ENCODE peak calls at places on chromosome 2, in nine cellular contexts. One of them, this sample, is unnamed.

GRCh38 chr2:220071716-220072115 is 444.3 kb downstream of the SLC4A3 start:
- DNase-seq in brain microvascular endothelial cell: no peak
- DNase-seq in mammary epithelial cell: no peak
- DNase-seq in SK-N-SH: no peak
- DNase-seq in PC-3: no peak
- DNase-seq in fibroblast of lung: no peak
- DNase-seq in foreskin keratinocyte: no peak
- DNase-seq in ovary: no peak
- DNase-seq in tibial artery: no peak
- DNase-seq in this sample: no peak

GRCh38 chr2:46818141-46818552 is 97.5 kb downstream of the MCFD2 start:
- DNase-seq in ovary: peak
- DNase-seq in SK-N-SH: no peak
- DNase-seq in fibroblast of lung: peak
- DNase-seq in PC-3: no peak
- DNase-seq in brain microvascular endothelial cell: no peak
- DNase-seq in tibial artery: peak
- DNase-seq in mammary epithelial cell: no peak
- DNase-seq in foreskin keratinocyte: no peak
- DNase-seq in this sample: no peak

GRCh38 chr2:72108121-72108520 is 39.5 kb downstream of the CYP26B1 start:
- DNase-seq in fibroblast of lung: no peak
- DNase-seq in foreskin keratinocyte: peak
- DNase-seq in mammary epithelial cell: peak
- DNase-seq in PC-3: peak
- DNase-seq in SK-N-SH: no peak
- DNase-seq in brain microvascular endothelial cell: no peak
- DNase-seq in ovary: no peak
- DNase-seq in tibial artery: no peak
- DNase-seq in this sample: peak

GRCh38 chr2:39618736-39619135 is 47.0 kb upstream of the TMEM178A start:
- DNase-seq in mammary epithelial cell: no peak
- DNase-seq in SK-N-SH: no peak
- DNase-seq in tibial artery: no peak
- DNase-seq in foreskin keratinocyte: no peak
- DNase-seq in ovary: no peak
- DNase-seq in fibroblast of lung: no peak
- DNase-seq in PC-3: no peak
- DNase-seq in brain microvascular endothelial cell: no peak
- DNase-seq in this sample: no peak

GRCh38 chr2:130819915-130820861 is 16.5 kb upstream of the ARHGEF4 start:
- DNase-seq in brain microvascular endothelial cell: no peak
- DNase-seq in PC-3: no peak
- DNase-seq in ovary: no peak
- DNase-seq in foreskin keratinocyte: peak
- DNase-seq in mammary epithelial cell: no peak
- DNase-seq in tibial artery: peak
- DNase-seq in SK-N-SH: peak
- DNase-seq in fibroblast of lung: no peak
- DNase-seq in this sample: no peak

GRCh38 chr2:46082531-46083485 is 214.4 kb upstream of the EPAS1 start:
- DNase-seq in SK-N-SH: no peak
- DNase-seq in tibial artery: no peak
- DNase-seq in foreskin keratinocyte: no peak
- DNase-seq in ovary: no peak
- DNase-seq in mammary epithelial cell: no peak
- DNase-seq in fibroblast of lung: peak
- DNase-seq in brain microvascular endothelial cell: peak
- DNase-seq in PC-3: peak
- DNase-seq in this sample: no peak

GRCh38 chr2:240627736-240628506 is 2.6 kb downstream of the GPR35 start:
- DNase-seq in SK-N-SH: peak
- DNase-seq in tibial artery: peak
- DNase-seq in fibroblast of lung: no peak
- DNase-seq in foreskin keratinocyte: no peak
- DNase-seq in ovary: peak
- DNase-seq in PC-3: no peak
- DNase-seq in brain microvascular endothelial cell: no peak
- DNase-seq in mammary epithelial cell: no peak
- DNase-seq in this sample: no peak

GRCh38 chr2:88283886-88284511 is 113.9 kb downstream of the THNSL2 start:
- DNase-seq in SK-N-SH: no peak
- DNase-seq in mammary epithelial cell: no peak
- DNase-seq in brain microvascular endothelial cell: no peak
- DNase-seq in fibroblast of lung: no peak
- DNase-seq in foreskin keratinocyte: no peak
- DNase-seq in PC-3: no peak
- DNase-seq in tibial artery: no peak
- DNase-seq in ovary: no peak
- DNase-seq in this sample: no peak

GRCh38 chr2:168097431-168097830 is 150.0 kb downstream of the STK39 start:
- DNase-seq in brain microvascular endothelial cell: no peak
- DNase-seq in mammary epithelial cell: peak
- DNase-seq in tibial artery: no peak
- DNase-seq in PC-3: no peak
- DNase-seq in SK-N-SH: no peak
- DNase-seq in foreskin keratinocyte: peak
- DNase-seq in fibroblast of lung: no peak
- DNase-seq in ovary: no peak
- DNase-seq in this sample: peak

GRCh38 chr2:43305006-43305405 is 78.6 kb upstream of the ZFP36L2 start:
- DNase-seq in fibroblast of lung: peak
- DNase-seq in mammary epithelial cell: no peak
- DNase-seq in SK-N-SH: no peak
- DNase-seq in tibial artery: peak
- DNase-seq in brain microvascular endothelial cell: no peak
- DNase-seq in foreskin keratinocyte: no peak
- DNase-seq in ovary: peak
- DNase-seq in PC-3: no peak
- DNase-seq in this sample: no peak

GRCh38 chr2:104915107-104915793 is 61.3 kb downstream of the POU3F3 start:
- DNase-seq in foreskin keratinocyte: no peak
- DNase-seq in tibial artery: no peak
- DNase-seq in fibroblast of lung: no peak
- DNase-seq in brain microvascular endothelial cell: no peak
- DNase-seq in mammary epithelial cell: no peak
- DNase-seq in PC-3: no peak
- DNase-seq in SK-N-SH: no peak
- DNase-seq in ovary: no peak
- DNase-seq in this sample: no peak

GRCh38 chr2:101837354-101837753 is 139.8 kb downstream of the MAP4K4 start:
- DNase-seq in PC-3: no peak
- DNase-seq in brain microvascular endothelial cell: no peak
- DNase-seq in tibial artery: no peak
- DNase-seq in SK-N-SH: no peak
- DNase-seq in mammary epithelial cell: no peak
- DNase-seq in foreskin keratinocyte: no peak
- DNase-seq in fibroblast of lung: no peak
- DNase-seq in ovary: no peak
- DNase-seq in this sample: no peak

GRCh38 chr2:8622924-8623465 is 58.9 kb upstream of the ID2 start:
- DNase-seq in PC-3: no peak
- DNase-seq in fibroblast of lung: no peak
- DNase-seq in foreskin keratinocyte: no peak
- DNase-seq in mammary epithelial cell: no peak
- DNase-seq in SK-N-SH: no peak
- DNase-seq in ovary: no peak
- DNase-seq in brain microvascular endothelial cell: no peak
- DNase-seq in tibial artery: no peak
- DNase-seq in this sample: no peak

DNA sequence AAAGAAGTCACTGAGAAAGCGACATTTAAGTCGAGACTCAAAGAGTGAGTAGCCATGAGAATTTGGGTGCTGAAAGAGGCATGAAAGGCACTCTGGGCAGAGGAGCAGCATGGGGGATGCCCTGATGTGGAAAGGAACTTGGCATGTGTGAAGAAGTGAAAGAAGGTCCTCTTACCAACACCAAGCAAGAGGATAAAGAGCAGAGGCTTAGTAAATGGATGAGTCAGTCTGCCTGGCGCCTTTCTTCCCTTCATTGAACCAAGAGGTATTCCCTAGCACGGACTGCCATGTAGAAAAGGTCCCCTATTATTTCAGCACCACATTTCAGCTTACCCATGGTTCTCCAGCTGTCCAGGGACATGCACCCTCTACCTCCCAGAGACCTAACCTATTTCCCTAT is 221.1 kb upstream of the NRP2 start:
- DNase-seq in ovary: no peak
- DNase-seq in tibial artery: no peak
- DNase-seq in brain microvascular endothelial cell: no peak
- DNase-seq in mammary epithelial cell: no peak
- DNase-seq in PC-3: no peak
- DNase-seq in SK-N-SH: no peak
- DNase-seq in foreskin keratinocyte: no peak
- DNase-seq in fibroblast of lung: no peak
- DNase-seq in this sample: no peak
- H3K27ac ChIP-seq in ovary: no peak
- H3K27ac ChIP-seq in tibial artery: no peak
- H3K27ac ChIP-seq in brain microvascular endothelial cell: no peak
- H3K27ac ChIP-seq in mammary epithelial cell: no peak
- H3K27ac ChIP-seq in PC-3: no peak
- H3K27ac ChIP-seq in SK-N-SH: no peak
- H3K27ac ChIP-seq in foreskin keratinocyte: no peak
- H3K27ac ChIP-seq in fibroblast of lung: no peak
- H3K27ac ChIP-seq in this sample: no peak

GRCh38 chr2:159199751-159200465 is 86.6 kb downstream of the WDSUB1 start:
- DNase-seq in brain microvascular endothelial cell: no peak
- DNase-seq in foreskin keratinocyte: no peak
- DNase-seq in SK-N-SH: no peak
- DNase-seq in tibial artery: no peak
- DNase-seq in PC-3: no peak
- DNase-seq in ovary: no peak
- DNase-seq in mammary epithelial cell: no peak
- DNase-seq in fibroblast of lung: no peak
- DNase-seq in this sample: no peak

GRCh38 chr2:159202568-159203071 is 83.9 kb downstream of the WDSUB1 start:
- DNase-seq in ovary: peak
- DNase-seq in fibroblast of lung: peak
- DNase-seq in tibial artery: peak
- DNase-seq in mammary epithelial cell: peak
- DNase-seq in brain microvascular endothelial cell: peak
- DNase-seq in foreskin keratinocyte: peak
- DNase-seq in PC-3: peak
- DNase-seq in SK-N-SH: no peak
- DNase-seq in this sample: no peak

GRCh38 chr2:159200498-159200897 is 86.0 kb downstream of the WDSUB1 start:
- DNase-seq in mammary epithelial cell: no peak
- DNase-seq in foreskin keratinocyte: no peak
- DNase-seq in fibroblast of lung: peak
- DNase-seq in tibial artery: no peak
- DNase-seq in ovary: no peak
- DNase-seq in brain microvascular endothelial cell: peak
- DNase-seq in PC-3: no peak
- DNase-seq in SK-N-SH: no peak
- DNase-seq in this sample: no peak

GRCh38 chr2:159199236-159199635 is 87.3 kb downstream of the WDSUB1 start:
- DNase-seq in fibroblast of lung: no peak
- DNase-seq in mammary epithelial cell: no peak
- DNase-seq in brain microvascular endothelial cell: no peak
- DNase-seq in SK-N-SH: no peak
- DNase-seq in tibial artery: no peak
- DNase-seq in ovary: no peak
- DNase-seq in PC-3: no peak
- DNase-seq in foreskin keratinocyte: no peak
- DNase-seq in this sample: no peak

DNA sequence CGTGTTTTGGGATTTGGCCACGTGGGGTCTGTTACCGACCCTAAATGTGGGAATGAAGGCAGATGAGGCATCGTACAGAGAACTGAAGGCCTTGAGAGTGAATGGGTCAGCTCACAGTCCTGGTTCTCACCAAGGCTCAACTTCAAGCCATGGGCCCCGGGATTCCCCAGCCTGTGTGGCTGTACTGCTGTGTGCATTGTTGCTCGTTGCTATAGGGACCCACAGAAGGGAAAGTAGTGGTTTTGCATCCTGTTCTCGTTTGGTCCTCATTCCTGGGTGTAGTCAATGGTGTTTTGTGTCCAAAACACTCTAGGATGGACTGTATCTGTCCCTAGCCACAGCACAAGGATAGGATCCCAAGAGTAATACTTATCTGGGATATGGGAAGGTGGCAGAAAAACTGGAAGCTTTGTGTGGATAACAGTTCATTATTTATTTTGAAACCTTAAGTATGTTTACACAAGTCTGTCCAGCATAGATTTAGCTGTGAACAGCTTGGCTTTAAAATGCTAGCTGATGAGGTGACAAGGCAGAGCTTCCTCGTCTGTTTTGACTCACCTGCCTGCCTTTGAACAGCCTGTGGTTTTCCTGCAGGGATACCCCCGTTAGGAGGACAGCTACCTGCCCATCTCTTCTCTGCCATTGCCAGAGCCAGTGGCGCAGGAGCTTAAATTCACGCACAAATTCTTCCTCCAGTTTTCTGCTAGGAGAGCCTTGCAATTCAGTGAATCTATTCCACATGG is 85.0 kb downstream of the WDSUB1 start:
- DNase-seq in SK-N-SH: no peak
- DNase-seq in brain microvascular endothelial cell: peak
- DNase-seq in mammary epithelial cell: no peak
- DNase-seq in foreskin keratinocyte: no peak
- DNase-seq in ovary: no peak
- DNase-seq in tibial artery: no peak
- DNase-seq in PC-3: no peak
- DNase-seq in fibroblast of lung: peak
- DNase-seq in this sample: no peak
- H3K27ac ChIP-seq in SK-N-SH: peak
- H3K27ac ChIP-seq in brain microvascular endothelial cell: peak
- H3K27ac ChIP-seq in mammary epithelial cell: no peak
- H3K27ac ChIP-seq in foreskin keratinocyte: no peak
- H3K27ac ChIP-seq in ovary: no peak
- H3K27ac ChIP-seq in tibial artery: peak
- H3K27ac ChIP-seq in PC-3: no peak
- H3K27ac ChIP-seq in fibroblast of lung: peak
- H3K27ac ChIP-seq in this sample: no peak

GRCh38 chr2:184579226-184579625 is 19.1 kb upstream of the ZNF804A start:
- DNase-seq in foreskin keratinocyte: no peak
- DNase-seq in mammary epithelial cell: no peak
- DNase-seq in SK-N-SH: no peak
- DNase-seq in tibial artery: no peak
- DNase-seq in ovary: no peak
- DNase-seq in brain microvascular endothelial cell: no peak
- DNase-seq in PC-3: no peak
- DNase-seq in fibroblast of lung: no peak
- DNase-seq in this sample: no peak

GRCh38 chr2:184577056-184577455 is 21.3 kb upstream of the ZNF804A start:
- DNase-seq in mammary epithelial cell: no peak
- DNase-seq in SK-N-SH: peak
- DNase-seq in fibroblast of lung: no peak
- DNase-seq in ovary: no peak
- DNase-seq in PC-3: no peak
- DNase-seq in foreskin keratinocyte: no peak
- DNase-seq in brain microvascular endothelial cell: no peak
- DNase-seq in tibial artery: no peak
- DNase-seq in this sample: no peak

GRCh38 chr2:184577741-184578140 is 20.6 kb upstream of the ZNF804A start:
- DNase-seq in SK-N-SH: no peak
- DNase-seq in brain microvascular endothelial cell: no peak
- DNase-seq in ovary: no peak
- DNase-seq in PC-3: no peak
- DNase-seq in fibroblast of lung: no peak
- DNase-seq in mammary epithelial cell: no peak
- DNase-seq in tibial artery: no peak
- DNase-seq in foreskin keratinocyte: no peak
- DNase-seq in this sample: no peak
- H3K27ac ChIP-seq in SK-N-SH: no peak
- H3K27ac ChIP-seq in brain microvascular endothelial cell: no peak
- H3K27ac ChIP-seq in ovary: no peak
- H3K27ac ChIP-seq in PC-3: no peak
- H3K27ac ChIP-seq in fibroblast of lung: no peak
- H3K27ac ChIP-seq in mammary epithelial cell: no peak
- H3K27ac ChIP-seq in tibial artery: no peak
- H3K27ac ChIP-seq in foreskin keratinocyte: no peak
- H3K27ac ChIP-seq in this sample: no peak

GRCh38 chr2:150472122-150472899 is 15.2 kb downstream of the RND3 start:
- DNase-seq in PC-3: peak
- DNase-seq in tibial artery: peak
- DNase-seq in mammary epithelial cell: no peak
- DNase-seq in brain microvascular endothelial cell: peak
- DNase-seq in fibroblast of lung: peak
- DNase-seq in foreskin keratinocyte: peak
- DNase-seq in ovary: no peak
- DNase-seq in SK-N-SH: no peak
- DNase-seq in this sample: no peak
- H3K27ac ChIP-seq in PC-3: peak
- H3K27ac ChIP-seq in tibial artery: peak
- H3K27ac ChIP-seq in mammary epithelial cell: peak
- H3K27ac ChIP-seq in brain microvascular endothelial cell: peak
- H3K27ac ChIP-seq in fibroblast of lung: peak
- H3K27ac ChIP-seq in foreskin keratinocyte: no peak
- H3K27ac ChIP-seq in ovary: no peak
- H3K27ac ChIP-seq in SK-N-SH: peak
- H3K27ac ChIP-seq in this sample: peak